ENCODE peak calls at places on chromosome 1, in seven cellular contexts. C is SK-N-SH; W is GM23248; S is left lung; D is CD8-positive, alpha-beta T cell; I is esophagus muscularis mucosa; Z is PC-9. N is an unnamed sample.
A peak's percentile ranks its signal among the peaks of the same experiment; 100 is the strongest.

GRCh38 chr1:201696217-201696761 is 132.7 kb upstream of the IPO9 start:
- DNase-seq in C (peak; percentile 76), W (peak; percentile 97), S (no peak), D (no peak), I (peak; percentile 96), Z (no peak), N (peak; percentile 91)

GRCh38 chr1:222546548-222547259 is 1.2 kb downstream of the HHIPL2 start:
- DNase-seq in C (peak; percentile 66), W (peak; percentile 97), S (no peak), D (no peak), I (peak; percentile 57), Z (peak; percentile 90), N (peak; percentile 52)

GRCh38 chr1:5286244-5286643 is 631.8 kb downstream of the AJAP1 start:
- DNase-seq in C (no peak), W (no peak), S (no peak), D (peak; percentile 84), I (no peak), Z (no peak), N (no peak)

GRCh38 chr1:3002349-3003038 is 18.8 kb upstream of the ACTRT2 start:
- DNase-seq in C (no peak), W (no peak), S (peak; percentile 46), D (no peak), I (no peak), Z (no peak), N (no peak)

GRCh38 chr1:117929340-117930172 is at the start of the genes GDAP2 and WDR3:
- DNase-seq in C (peak; percentile 91), W (peak; percentile 99), S (peak; percentile 97), D (peak; percentile 92), I (peak; percentile 98), Z (peak; percentile 99), N (peak; percentile 97)

GRCh38 chr1:230163205-230163604 is 96.2 kb downstream of the GALNT2 start:
- DNase-seq in C (no peak), W (peak; percentile 98), S (no peak), D (peak; percentile 13), I (no peak), Z (no peak), N (peak; percentile 74)

GRCh38 chr1:196609114-196609737 is 986 bp upstream of the KCNT2 start:
- DNase-seq in C (peak; percentile 43), W (peak; percentile 20), S (peak; percentile 24), D (no peak), I (no peak), Z (no peak), N (peak; percentile 13)

GRCh38 chr1:172851077-172851476 is 192.2 kb downstream of the FASLG start:
- DNase-seq in C (peak; percentile 7), W (no peak), S (no peak), D (no peak), I (no peak), Z (no peak), N (no peak)

GRCh38 chr1:175314300-175314699 is 121.7 kb upstream of the KIAA0040 start:
- DNase-seq in C (no peak), W (no peak), S (no peak), D (no peak), I (no peak), Z (no peak), N (no peak)

GRCh38 chr1:58996341-58997059 is 212.7 kb upstream of the JUN start:
- DNase-seq in C (no peak), W (no peak), S (no peak), D (no peak), I (no peak), Z (no peak), N (no peak)

GRCh38 chr1:115474166-115474565 is 136.1 kb upstream of the NGF start:
- DNase-seq in C (no peak), W (no peak), S (no peak), D (no peak), I (no peak), Z (peak; percentile 89), N (no peak)

GRCh38 chr1:111541721-111542120 is 38.3 kb upstream of the ADORA3 start:
- DNase-seq in C (no peak), W (peak; percentile 39), S (no peak), D (no peak), I (no peak), Z (peak; percentile 88), N (no peak)

GRCh38 chr1:222068937-222069336 is 327.0 kb upstream of the DUSP10 start:
- DNase-seq in C (no peak), W (peak; percentile 64), S (no peak), D (no peak), I (no peak), Z (no peak), N (no peak)

GRCh38 chr1:17957588-17958267 is 149.9 kb upstream of the IGSF21 start:
- DNase-seq in C (no peak), W (peak; percentile 27), S (no peak), D (no peak), I (no peak), Z (no peak), N (no peak)

GRCh38 chr1:1203561-1204424 is 2.6 kb downstream of the TNFRSF18 start:
- DNase-seq in C (peak; percentile 74), W (no peak), S (peak; percentile 78), D (no peak), I (no peak), Z (no peak), N (no peak)

GRCh38 chr1:46697053-46697452 is 21.9 kb downstream of the EFCAB14 start:
- DNase-seq in C (no peak), W (peak; percentile 24), S (no peak), D (no peak), I (no peak), Z (no peak), N (no peak)

GRCh38 chr1:76724816-76725215 is 142.5 kb upstream of the ST6GALNAC5 start:
- DNase-seq in C (no peak), W (no peak), S (no peak), D (no peak), I (no peak), Z (no peak), N (no peak)

GRCh38 chr1:39106949-39107740 is 81.0 kb downstream of the NDUFS5 start:
- DNase-seq in C (no peak), W (peak; percentile 16), S (no peak), D (no peak), I (no peak), Z (no peak), N (no peak)
- H3K27ac ChIP-seq in C (peak overlapping the region; percentile 86), W (peak overlapping the region; percentile 77), S (peak overlapping the region; percentile 90), D (no peak overlapping the region), I (peak overlapping the region; percentile 99), Z (no peak overlapping the region), N (peak overlapping the region; percentile 11)

GRCh38 chr1:21925334-21925940 is 11.7 kb downstream of the HSPG2 start:
- DNase-seq in C (peak; percentile 38), W (no peak), S (no peak), D (no peak), I (no peak), Z (no peak), N (no peak)
- H3K27ac ChIP-seq in C (no peak overlapping the region), W (peak overlapping the region; percentile 98), S (peak overlapping the region; percentile 55), D (no peak overlapping the region), I (peak overlapping the region; percentile 99), Z (no peak overlapping the region), N (no peak overlapping the region)

DNA sequence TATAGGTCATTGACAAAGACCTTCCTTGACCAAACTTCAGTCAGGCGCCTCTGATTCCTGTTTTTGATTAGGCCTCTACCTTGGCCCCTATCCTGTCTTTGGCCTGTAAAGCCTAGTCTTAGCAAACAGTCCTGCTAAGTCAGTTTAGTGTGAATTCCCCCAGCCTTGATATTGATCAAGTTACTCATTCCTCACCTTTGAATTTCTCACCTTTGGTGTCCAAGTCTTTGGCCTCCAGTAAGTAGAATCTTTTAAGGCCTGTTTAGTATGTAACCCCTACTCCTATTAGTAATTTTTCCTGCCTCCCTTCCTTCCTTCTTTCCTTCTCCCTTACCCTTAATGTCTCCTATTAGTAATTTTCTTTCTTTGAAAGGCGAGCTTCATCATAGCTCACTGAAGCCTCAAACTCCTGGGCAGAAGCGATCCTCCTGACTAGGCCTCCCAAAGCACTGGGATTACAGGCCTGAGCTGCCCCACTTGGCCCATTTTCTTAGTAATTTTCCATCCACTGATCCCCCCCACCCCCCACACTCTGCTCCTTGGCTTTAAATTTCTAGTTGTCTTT is 13.0 kb upstream of the ZNF692 start:
- DNase-seq in C (no peak), W (no peak), S (no peak), D (no peak), I (no peak), Z (no peak), N (no peak)
- H3K27ac ChIP-seq in C (peak overlapping the region; percentile 61), W (peak overlapping the region; percentile 97), S (peak overlapping the region; percentile 96), D (no peak overlapping the region), I (peak overlapping the region; percentile 99), Z (peak overlapping the region; percentile 83), N (no peak overlapping the region)

DNA sequence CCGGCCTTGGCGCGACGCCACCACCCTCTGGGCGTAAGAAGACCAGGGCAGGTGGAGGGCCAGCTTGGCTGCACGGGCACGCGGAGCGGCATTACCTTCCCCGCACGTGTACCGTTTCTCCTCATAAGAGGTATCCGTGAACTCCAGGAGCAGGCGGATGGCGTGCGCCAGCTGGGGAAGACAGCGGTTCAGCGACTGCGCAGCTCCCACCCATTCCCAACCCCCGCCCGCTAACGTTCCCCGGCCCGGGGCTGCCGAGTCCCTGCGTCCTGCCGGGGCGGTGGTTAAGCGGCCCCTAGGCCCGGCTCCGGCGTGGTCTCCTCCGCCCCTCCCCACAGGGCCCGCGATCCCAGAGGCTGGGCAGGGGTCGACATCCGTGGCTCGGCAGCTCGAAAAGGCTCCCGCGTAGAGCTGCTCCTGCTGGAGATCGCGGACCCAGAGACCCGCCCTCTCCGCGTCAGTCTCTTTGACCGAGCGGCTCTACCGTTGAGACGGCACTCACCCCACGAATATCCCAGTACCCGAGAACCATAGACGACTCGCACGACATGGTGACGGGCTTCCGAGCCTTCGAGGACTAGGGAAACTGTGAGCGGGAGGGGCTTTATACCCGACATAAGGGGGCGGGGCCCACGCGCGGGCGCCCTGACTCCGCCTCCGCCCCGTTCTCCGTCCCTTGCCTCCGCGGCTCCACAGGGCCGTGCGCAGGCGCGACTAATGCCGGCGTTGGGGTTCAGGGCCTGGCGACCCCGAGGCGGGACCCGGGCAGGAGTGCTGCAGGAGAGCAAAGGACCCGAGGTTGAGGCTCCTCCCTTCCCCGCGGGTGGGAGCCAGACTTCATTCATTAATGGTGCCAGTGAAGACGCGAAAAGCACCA is 862 bp downstream of the GSTM3 start:
- DNase-seq in C (peak; percentile 96), W (peak; percentile 84), S (peak; percentile 96), D (peak; percentile 90), I (peak; percentile 95), Z (peak; percentile 66), N (peak; percentile 65)
- H3K27ac ChIP-seq in C (peak overlapping the region; percentile 80), W (no peak overlapping the region), S (peak overlapping the region; percentile 72), D (peak overlapping the region; percentile 49), I (peak overlapping the region; percentile 84), Z (no peak overlapping the region), N (peak overlapping the region; percentile 31)

GRCh38 chr1:215845224-215845902 is 278.3 kb downstream of the KCTD3 start:
- DNase-seq in C (no peak), W (peak; percentile 92), S (no peak), D (no peak), I (no peak), Z (peak; percentile 43), N (peak; percentile 31)
- H3K27ac ChIP-seq in C (no peak overlapping the region), W (peak overlapping the region; percentile 68), S (no peak overlapping the region), D (no peak overlapping the region), I (no peak overlapping the region), Z (peak overlapping the region; percentile 32), N (no peak overlapping the region)

DNA sequence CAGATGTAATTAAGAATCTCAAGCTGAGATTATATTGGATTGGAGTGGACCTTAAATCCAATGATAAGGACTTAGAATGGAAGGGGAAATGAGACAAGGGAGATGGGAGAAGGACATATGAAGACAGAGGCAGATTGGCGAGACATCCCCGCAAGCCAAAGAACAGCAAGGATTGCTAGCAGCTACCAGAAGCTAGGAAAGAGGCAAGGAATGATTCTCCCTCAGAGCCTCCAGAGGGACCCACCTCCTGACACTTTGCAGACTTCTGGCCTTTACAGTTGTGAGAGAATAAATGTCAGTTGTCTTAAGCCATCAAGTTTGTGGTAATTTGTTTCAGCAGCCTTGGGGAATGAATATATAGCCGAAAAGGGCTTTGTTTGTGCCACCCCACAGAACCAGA is 20.7 kb downstream of the METTL13 start:
- DNase-seq in C (no peak), W (no peak), S (no peak), D (no peak), I (no peak), Z (no peak), N (no peak)
- H3K27ac ChIP-seq in C (no peak overlapping the region), W (no peak overlapping the region), S (no peak overlapping the region), D (no peak overlapping the region), I (no peak overlapping the region), Z (no peak overlapping the region), N (no peak overlapping the region)